ENCODE peak calls at places on chromosomes 7 and 10, in seven cellular contexts. One of them, this sample, is unnamed.

GRCh38 chr10:62907470-62908212 is 91.5 kb upstream of the EGR2 start:
- DNase-seq in coronary artery: no peak
- DNase-seq in fibroblast of the aortic adventitia: no peak
- DNase-seq in cardiac fibroblast: no peak
- DNase-seq in Calu3: no peak
- DNase-seq in WTC11: no peak
- DNase-seq in astrocyte of the cerebellum: no peak
- DNase-seq in this sample: no peak

GRCh38 chr7:148727501-148728278 is 29.0 kb downstream of the CUL1 start:
- DNase-seq in coronary artery: no peak
- DNase-seq in fibroblast of the aortic adventitia: no peak
- DNase-seq in Calu3: no peak
- DNase-seq in astrocyte of the cerebellum: no peak
- DNase-seq in WTC11: no peak
- DNase-seq in cardiac fibroblast: no peak
- DNase-seq in this sample: no peak

GRCh38 chr10:103838851-103839512 is 16.4 kb downstream of the SH3PXD2A start:
- DNase-seq in cardiac fibroblast: peak; percentile 51
- DNase-seq in WTC11: no peak
- DNase-seq in astrocyte of the cerebellum: no peak
- DNase-seq in Calu3: no peak
- DNase-seq in coronary artery: peak; percentile 73
- DNase-seq in fibroblast of the aortic adventitia: peak; percentile 47
- DNase-seq in this sample: no peak

GRCh38 chr7:3191545-3191944 is 109.5 kb upstream of the SDK1 start:
- DNase-seq in coronary artery: no peak
- DNase-seq in cardiac fibroblast: no peak
- DNase-seq in WTC11: no peak
- DNase-seq in Calu3: no peak
- DNase-seq in fibroblast of the aortic adventitia: no peak
- DNase-seq in astrocyte of the cerebellum: no peak
- DNase-seq in this sample: no peak

GRCh38 chr7:20030417-20030816 is 186.8 kb downstream of the MACC1 start:
- DNase-seq in Calu3: no peak
- DNase-seq in astrocyte of the cerebellum: no peak
- DNase-seq in cardiac fibroblast: no peak
- DNase-seq in WTC11: no peak
- DNase-seq in fibroblast of the aortic adventitia: no peak
- DNase-seq in coronary artery: no peak
- DNase-seq in this sample: no peak

GRCh38 chr10:1465993-1466764 is 271.1 kb downstream of the ADARB2 start:
- DNase-seq in Calu3: no peak
- DNase-seq in WTC11: no peak
- DNase-seq in astrocyte of the cerebellum: no peak
- DNase-seq in coronary artery: no peak
- DNase-seq in fibroblast of the aortic adventitia: no peak
- DNase-seq in cardiac fibroblast: no peak
- DNase-seq in this sample: no peak

GRCh38 chr10:56522166-56522565 is 161.1 kb upstream of the ZWINT start:
- DNase-seq in cardiac fibroblast: no peak
- DNase-seq in coronary artery: no peak
- DNase-seq in fibroblast of the aortic adventitia: no peak
- DNase-seq in Calu3: no peak
- DNase-seq in astrocyte of the cerebellum: no peak
- DNase-seq in WTC11: no peak
- DNase-seq in this sample: no peak

GRCh38 chr10:62249974-62250373 is 18.7 kb downstream of the RTKN2 start:
- DNase-seq in coronary artery: no peak
- DNase-seq in cardiac fibroblast: no peak
- DNase-seq in fibroblast of the aortic adventitia: no peak
- DNase-seq in Calu3: no peak
- DNase-seq in WTC11: no peak
- DNase-seq in astrocyte of the cerebellum: no peak
- DNase-seq in this sample: no peak

GRCh38 chr10:62626817-62627216 is 177.7 kb upstream of the ADO start:
- DNase-seq in astrocyte of the cerebellum: no peak
- DNase-seq in Calu3: no peak
- DNase-seq in fibroblast of the aortic adventitia: peak; percentile 53
- DNase-seq in WTC11: no peak
- DNase-seq in coronary artery: no peak
- DNase-seq in cardiac fibroblast: peak; percentile 50
- DNase-seq in this sample: no peak

GRCh38 chr10:131089861-131090260 is 221.7 kb downstream of the TCERG1L start:
- DNase-seq in cardiac fibroblast: no peak
- DNase-seq in astrocyte of the cerebellum: no peak
- DNase-seq in fibroblast of the aortic adventitia: no peak
- DNase-seq in Calu3: no peak
- DNase-seq in WTC11: no peak
- DNase-seq in coronary artery: no peak
- DNase-seq in this sample: no peak

GRCh38 chr10:131086511-131086910 is 225.0 kb downstream of the TCERG1L start:
- DNase-seq in coronary artery: no peak
- DNase-seq in cardiac fibroblast: no peak
- DNase-seq in Calu3: no peak
- DNase-seq in WTC11: no peak
- DNase-seq in fibroblast of the aortic adventitia: no peak
- DNase-seq in astrocyte of the cerebellum: no peak
- DNase-seq in this sample: no peak

GRCh38 chr10:131089150-131089549 is 222.4 kb downstream of the TCERG1L start:
- DNase-seq in fibroblast of the aortic adventitia: no peak
- DNase-seq in cardiac fibroblast: no peak
- DNase-seq in WTC11: no peak
- DNase-seq in astrocyte of the cerebellum: no peak
- DNase-seq in coronary artery: no peak
- DNase-seq in Calu3: no peak
- DNase-seq in this sample: no peak

GRCh38 chr10:131087464-131088215 is 223.9 kb downstream of the TCERG1L start:
- DNase-seq in WTC11: no peak
- DNase-seq in fibroblast of the aortic adventitia: no peak
- DNase-seq in coronary artery: no peak
- DNase-seq in cardiac fibroblast: no peak
- DNase-seq in astrocyte of the cerebellum: no peak
- DNase-seq in Calu3: no peak
- DNase-seq in this sample: no peak

GRCh38 chr10:131088619-131089018 is 222.9 kb downstream of the TCERG1L start:
- DNase-seq in astrocyte of the cerebellum: no peak
- DNase-seq in cardiac fibroblast: no peak
- DNase-seq in fibroblast of the aortic adventitia: no peak
- DNase-seq in WTC11: no peak
- DNase-seq in Calu3: no peak
- DNase-seq in coronary artery: no peak
- DNase-seq in this sample: no peak
- TF ChIP-seq CTCF in astrocyte of the cerebellum: no peak
- TF ChIP-seq CTCF in cardiac fibroblast: no peak
- TF ChIP-seq CTCF in fibroblast of the aortic adventitia: no peak
- TF ChIP-seq CTCF in WTC11: no peak
- TF ChIP-seq CTCF in Calu3: no peak
- TF ChIP-seq CTCF in coronary artery: no peak
- TF ChIP-seq CTCF in this sample: no peak

GRCh38 chr7:51113560-51113959 is 203.0 kb downstream of the COBL start:
- DNase-seq in astrocyte of the cerebellum: no peak
- DNase-seq in Calu3: no peak
- DNase-seq in WTC11: no peak
- DNase-seq in coronary artery: no peak
- DNase-seq in cardiac fibroblast: no peak
- DNase-seq in fibroblast of the aortic adventitia: no peak
- DNase-seq in this sample: no peak

GRCh38 chr7:51113962-51114361 is 202.6 kb downstream of the COBL start:
- DNase-seq in astrocyte of the cerebellum: no peak
- DNase-seq in cardiac fibroblast: no peak
- DNase-seq in coronary artery: no peak
- DNase-seq in Calu3: no peak
- DNase-seq in WTC11: no peak
- DNase-seq in fibroblast of the aortic adventitia: no peak
- DNase-seq in this sample: no peak

GRCh38 chr7:51108134-51108533 is 208.5 kb downstream of the COBL start:
- DNase-seq in astrocyte of the cerebellum: no peak
- DNase-seq in fibroblast of the aortic adventitia: no peak
- DNase-seq in Calu3: no peak
- DNase-seq in WTC11: no peak
- DNase-seq in cardiac fibroblast: no peak
- DNase-seq in coronary artery: no peak
- DNase-seq in this sample: no peak

DNA sequence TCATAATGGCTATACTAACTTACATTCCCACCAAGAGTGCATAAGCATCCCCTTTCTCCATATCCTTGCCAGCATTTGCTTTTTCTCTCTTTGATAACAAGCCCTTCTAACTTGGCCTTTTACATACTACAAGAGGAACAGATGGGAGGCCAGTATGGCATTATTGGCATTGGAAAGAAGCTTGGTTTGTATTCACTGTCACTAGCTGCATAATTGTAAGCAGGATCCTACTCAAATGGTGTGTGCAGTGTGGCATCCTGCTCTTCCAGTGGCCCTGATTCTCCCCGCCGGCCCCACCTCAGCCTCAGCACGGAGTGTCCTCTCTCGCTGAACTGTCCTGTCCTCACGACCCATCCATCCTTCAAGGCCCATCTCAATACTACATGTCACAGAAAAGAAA is 205.4 kb downstream of the COBL start:
- DNase-seq in Calu3: no peak
- DNase-seq in coronary artery: no peak
- DNase-seq in cardiac fibroblast: no peak
- DNase-seq in astrocyte of the cerebellum: no peak
- DNase-seq in WTC11: no peak
- DNase-seq in fibroblast of the aortic adventitia: no peak
- DNase-seq in this sample: no peak
- TF ChIP-seq CTCF in Calu3: no peak
- TF ChIP-seq CTCF in coronary artery: no peak
- TF ChIP-seq CTCF in cardiac fibroblast: no peak
- TF ChIP-seq CTCF in astrocyte of the cerebellum: no peak
- TF ChIP-seq CTCF in WTC11: no peak
- TF ChIP-seq CTCF in fibroblast of the aortic adventitia: no peak
- TF ChIP-seq CTCF in this sample: no peak

GRCh38 chr10:128268015-128268722 is 141.9 kb upstream of the MKI67 start:
- DNase-seq in WTC11: peak; percentile 85
- DNase-seq in astrocyte of the cerebellum: no peak
- DNase-seq in fibroblast of the aortic adventitia: no peak
- DNase-seq in Calu3: peak; percentile 22
- DNase-seq in cardiac fibroblast: peak; percentile 34
- DNase-seq in coronary artery: no peak
- DNase-seq in this sample: peak; percentile 82

GRCh38 chr10:128267581-128267980 is 141.4 kb upstream of the MKI67 start:
- DNase-seq in WTC11: no peak
- DNase-seq in astrocyte of the cerebellum: no peak
- DNase-seq in coronary artery: no peak
- DNase-seq in cardiac fibroblast: no peak
- DNase-seq in fibroblast of the aortic adventitia: no peak
- DNase-seq in Calu3: no peak
- DNase-seq in this sample: no peak

GRCh38 chr10:128263891-128264688 is 137.9 kb upstream of the MKI67 start:
- DNase-seq in coronary artery: no peak
- DNase-seq in cardiac fibroblast: peak; percentile 70
- DNase-seq in astrocyte of the cerebellum: peak; percentile 15
- DNase-seq in WTC11: peak; percentile 83
- DNase-seq in Calu3: peak; percentile 66
- DNase-seq in fibroblast of the aortic adventitia: peak; percentile 38
- DNase-seq in this sample: peak; percentile 78

GRCh38 chr10:128265596-128265995 is 139.4 kb upstream of the MKI67 start:
- DNase-seq in cardiac fibroblast: no peak
- DNase-seq in coronary artery: no peak
- DNase-seq in Calu3: no peak
- DNase-seq in fibroblast of the aortic adventitia: no peak
- DNase-seq in astrocyte of the cerebellum: no peak
- DNase-seq in WTC11: no peak
- DNase-seq in this sample: no peak
- TF ChIP-seq CTCF in cardiac fibroblast: no peak
- TF ChIP-seq CTCF in coronary artery: no peak
- TF ChIP-seq CTCF in Calu3: no peak
- TF ChIP-seq CTCF in fibroblast of the aortic adventitia: no peak
- TF ChIP-seq CTCF in astrocyte of the cerebellum: no peak
- TF ChIP-seq CTCF in WTC11: no peak
- TF ChIP-seq CTCF in this sample: no peak

DNA sequence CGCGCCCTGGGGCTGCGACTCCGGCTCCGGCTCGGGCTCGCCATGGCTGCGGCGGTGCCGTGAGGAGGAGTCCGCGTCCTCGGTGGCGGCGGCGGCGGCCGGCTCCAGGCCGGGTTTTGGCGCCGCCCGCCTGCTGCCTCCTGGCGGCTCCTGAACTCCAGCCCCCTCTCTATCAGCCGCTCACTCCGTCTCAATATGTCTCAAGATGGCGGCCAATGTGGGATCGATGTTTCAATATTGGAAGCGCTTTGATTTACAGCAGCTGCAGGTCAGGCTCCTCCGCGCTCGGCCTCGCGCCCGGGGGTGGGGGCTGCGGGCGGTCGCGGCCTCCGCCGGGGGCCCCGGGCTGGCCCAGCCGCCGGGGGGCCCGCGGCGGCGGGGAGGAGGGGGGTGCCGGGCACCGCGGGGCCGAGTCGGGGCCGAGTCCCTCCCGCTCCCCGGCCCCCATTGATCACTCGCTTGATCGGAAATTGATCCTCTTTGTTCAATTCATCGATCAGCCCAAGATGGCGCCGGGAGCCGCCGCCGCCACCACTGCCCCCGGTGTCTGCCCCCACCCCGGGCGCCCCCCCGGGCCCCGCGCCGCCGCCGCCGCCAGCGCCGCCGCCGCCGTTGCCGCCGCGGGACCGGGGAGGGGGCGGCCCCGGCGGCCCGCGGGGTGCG is 1.5 kb upstream of the CUX1 start:
- DNase-seq in cardiac fibroblast: peak; percentile 88
- DNase-seq in Calu3: peak; percentile 66
- DNase-seq in fibroblast of the aortic adventitia: peak; percentile 80
- DNase-seq in WTC11: peak; percentile 70
- DNase-seq in coronary artery: peak; percentile 81
- DNase-seq in astrocyte of the cerebellum: peak; percentile 59
- DNase-seq in this sample: peak; percentile 82
- TF ChIP-seq CTCF in cardiac fibroblast: peak; percentile 5
- TF ChIP-seq CTCF in Calu3: no peak
- TF ChIP-seq CTCF in fibroblast of the aortic adventitia: peak; percentile 3
- TF ChIP-seq CTCF in WTC11: no peak
- TF ChIP-seq CTCF in coronary artery: no peak
- TF ChIP-seq CTCF in astrocyte of the cerebellum: no peak
- TF ChIP-seq CTCF in this sample: no peak

GRCh38 chr7:112515989-112516388 is 35.2 kb downstream of the LSMEM1 start:
- DNase-seq in coronary artery: no peak
- DNase-seq in astrocyte of the cerebellum: no peak
- DNase-seq in Calu3: no peak
- DNase-seq in fibroblast of the aortic adventitia: peak; percentile 2
- DNase-seq in WTC11: no peak
- DNase-seq in cardiac fibroblast: no peak
- DNase-seq in this sample: no peak
- TF ChIP-seq CTCF in coronary artery: no peak
- TF ChIP-seq CTCF in astrocyte of the cerebellum: no peak
- TF ChIP-seq CTCF in Calu3: no peak
- TF ChIP-seq CTCF in fibroblast of the aortic adventitia: no peak
- TF ChIP-seq CTCF in WTC11: no peak
- TF ChIP-seq CTCF in cardiac fibroblast: no peak
- TF ChIP-seq CTCF in this sample: no peak

GRCh38 chr7:74023037-74023436 is 4.9 kb upstream of the ELN start:
- DNase-seq in Calu3: peak; percentile 48
- DNase-seq in coronary artery: peak; percentile 99
- DNase-seq in fibroblast of the aortic adventitia: peak; percentile 61
- DNase-seq in WTC11: no peak
- DNase-seq in astrocyte of the cerebellum: no peak
- DNase-seq in cardiac fibroblast: peak; percentile 63
- DNase-seq in this sample: no peak
- TF ChIP-seq CTCF in Calu3: no peak
- TF ChIP-seq CTCF in coronary artery: no peak
- TF ChIP-seq CTCF in fibroblast of the aortic adventitia: peak; percentile 1
- TF ChIP-seq CTCF in WTC11: no peak
- TF ChIP-seq CTCF in astrocyte of the cerebellum: peak; percentile 22
- TF ChIP-seq CTCF in cardiac fibroblast: no peak
- TF ChIP-seq CTCF in this sample: no peak

GRCh38 chr7:53350241-53350640 is 314.8 kb downstream of the POM121L12 start:
- DNase-seq in WTC11: peak; percentile 87
- DNase-seq in coronary artery: no peak
- DNase-seq in cardiac fibroblast: no peak
- DNase-seq in astrocyte of the cerebellum: no peak
- DNase-seq in fibroblast of the aortic adventitia: no peak
- DNase-seq in Calu3: peak; percentile 5
- DNase-seq in this sample: no peak
- TF ChIP-seq CTCF in WTC11: peak; percentile 71
- TF ChIP-seq CTCF in coronary artery: no peak
- TF ChIP-seq CTCF in cardiac fibroblast: peak; percentile 20
- TF ChIP-seq CTCF in astrocyte of the cerebellum: peak; percentile 63
- TF ChIP-seq CTCF in fibroblast of the aortic adventitia: no peak
- TF ChIP-seq CTCF in Calu3: peak; percentile 20
- TF ChIP-seq CTCF in this sample: peak; percentile 79

This sample was measured in type B pancreatic cell.